ENCODE peak calls at places on chromosomes 13 and 19, in seven cellular contexts. Z, R, W, S, E, H and N are unnamed samples.

GRCh38 chr19:10104665-10105221 is 1.4 kb upstream of the PPAN start:
- DNase-seq in Z (no peak), R (no peak), W (peak; percentile 53), S (peak; percentile 87), E (peak; percentile 52), H (no peak), N (no peak)

GRCh38 chr19:31991984-31992655 is 353.3 kb upstream of the ZNF507 start:
- DNase-seq in Z (no peak), R (no peak), W (no peak), S (no peak), E (no peak), H (no peak), N (no peak)

GRCh38 chr19:5006201-5006600 is 37.3 kb downstream of the KDM4B start:
- DNase-seq in Z (no peak), R (no peak), W (no peak), S (no peak), E (no peak), H (no peak), N (no peak)

GRCh38 chr19:16888629-16889371 is at the start of gene F2RL3:
- DNase-seq in Z (peak; percentile 39), R (no peak), W (peak; percentile 64), S (peak; percentile 86), E (peak; percentile 73), H (peak; percentile 38), N (no peak)

GRCh38 chr19:43354305-43354627 is 780 bp downstream of the CD177 start:
- DNase-seq in Z (peak; percentile 87), R (no peak), W (no peak), S (no peak), E (no peak), H (no peak), N (no peak)

GRCh38 chr19:33350538-33351309 is 22.8 kb upstream of the CEBPG start:
- DNase-seq in Z (no peak), R (peak; percentile 57), W (no peak), S (no peak), E (no peak), H (no peak), N (no peak)

GRCh38 chr19:13076787-13077186 is 25.9 kb downstream of the LYL1 start:
- DNase-seq in Z (no peak), R (no peak), W (no peak), S (no peak), E (no peak), H (no peak), N (no peak)

GRCh38 chr13:110438211-110438610 is 123.3 kb downstream of the RAB20 start:
- DNase-seq in Z (no peak), R (no peak), W (no peak), S (no peak), E (no peak), H (no peak), N (no peak)

GRCh38 chr19:39963860-39964259 is 7.1 kb upstream of the PSMC4 start:
- DNase-seq in Z (no peak), R (no peak), W (no peak), S (no peak), E (no peak), H (peak; percentile 20), N (no peak)

GRCh38 chr19:49492573-49493411 is 3.4 kb upstream of the RPS11 start:
- DNase-seq in Z (peak; percentile 40), R (no peak), W (no peak), S (no peak), E (no peak), H (no peak), N (no peak)

GRCh38 chr19:28632357-28633076 is 580.4 kb downstream of the UQCRFS1 start:
- DNase-seq in Z (no peak), R (no peak), W (no peak), S (no peak), E (no peak), H (no peak), N (no peak)

GRCh38 chr19:35269425-35270117 is 809 bp downstream of the USF2 start:
- DNase-seq in Z (peak; percentile 89), R (peak; percentile 88), W (peak; percentile 81), S (peak; percentile 97), E (peak; percentile 91), H (peak; percentile 90), N (peak; percentile 52)

DNA sequence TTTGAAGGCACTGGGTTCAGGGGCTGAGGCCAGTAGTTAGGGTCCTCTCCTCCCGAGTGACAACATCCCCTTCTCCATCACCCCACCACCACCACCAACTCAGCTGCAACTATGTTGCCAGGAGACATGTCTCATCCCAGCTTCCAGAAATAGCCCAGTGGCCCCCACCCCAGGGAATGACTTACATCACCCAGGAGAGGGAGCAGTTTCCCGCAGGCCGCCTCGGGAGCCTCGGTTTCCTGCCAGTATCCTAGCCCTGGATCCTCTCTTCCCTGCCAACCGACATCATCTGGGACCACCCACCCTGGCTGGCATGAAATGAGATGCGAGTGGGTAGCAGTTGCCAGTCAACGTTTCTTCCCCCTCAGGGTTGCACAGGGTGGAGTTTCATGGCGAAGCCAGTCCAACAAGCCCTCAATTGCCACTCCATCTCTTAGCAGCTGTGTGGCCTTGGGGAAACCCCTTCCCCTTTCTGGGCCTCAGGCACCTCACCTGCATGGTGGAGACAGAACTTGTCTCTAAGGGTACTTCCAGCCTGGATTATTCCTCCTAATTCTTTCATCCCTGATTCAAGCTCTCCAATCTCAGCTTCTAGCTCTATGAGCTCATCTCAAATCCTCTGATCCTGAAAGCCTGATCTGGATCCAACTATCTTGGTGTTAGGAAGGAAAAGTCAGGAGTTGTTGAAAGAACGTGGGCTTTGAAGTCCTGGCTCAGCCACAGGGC is 3.9 kb upstream of the GSK3A start:
- DNase-seq in Z (peak; percentile 88), R (peak; percentile 75), W (no peak), S (peak; percentile 81), E (peak; percentile 74), H (peak; percentile 73), N (no peak)
- TF ChIP-seq POLR2AphosphoS5 in Z (peak; percentile 46), R (peak; percentile 41), W (peak; percentile 44), S (peak; percentile 59), E (peak; percentile 35), H (peak; percentile 72), N (peak; percentile 44)

DNA sequence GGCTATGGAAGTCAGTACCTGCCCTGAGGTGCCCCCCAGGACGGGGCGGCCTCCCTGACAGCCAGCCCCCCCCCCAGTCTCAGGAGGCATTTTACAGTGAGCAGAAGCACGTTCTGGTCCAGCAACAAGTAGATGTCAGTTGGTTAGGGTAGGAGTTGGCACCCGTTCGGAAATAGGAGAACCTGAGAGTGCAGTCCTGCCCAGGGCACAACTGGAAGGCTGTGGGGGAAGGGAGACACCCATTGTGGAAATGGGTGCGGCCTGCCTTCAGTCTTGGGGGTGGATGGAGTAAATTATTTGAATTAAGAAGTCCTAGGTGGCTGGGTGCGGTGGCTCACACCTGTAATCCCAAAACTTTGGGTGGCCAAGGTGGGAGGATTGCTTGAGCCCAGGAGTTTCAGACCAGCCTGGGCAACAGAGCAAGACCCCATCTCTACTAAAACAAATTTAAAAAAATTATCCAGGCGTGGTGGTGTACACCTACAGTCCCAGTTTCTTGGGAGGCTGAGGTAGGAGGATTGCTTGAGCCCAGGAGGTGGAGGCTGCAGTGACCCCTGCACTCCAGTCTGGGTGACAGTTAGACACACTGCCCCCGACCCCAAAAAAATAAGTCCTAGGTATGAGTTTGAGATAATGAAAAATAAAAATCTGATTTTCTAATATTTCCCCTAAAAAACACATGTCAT is 1.2 kb downstream of the CIRBP start:
- DNase-seq in Z (peak; percentile 17), R (no peak), W (no peak), S (peak; percentile 80), E (peak; percentile 58), H (no peak), N (no peak)
- TF ChIP-seq POLR2AphosphoS5 in Z (peak; percentile 6), R (no peak), W (no peak), S (peak; percentile 1), E (no peak), H (no peak), N (no peak)

DNA sequence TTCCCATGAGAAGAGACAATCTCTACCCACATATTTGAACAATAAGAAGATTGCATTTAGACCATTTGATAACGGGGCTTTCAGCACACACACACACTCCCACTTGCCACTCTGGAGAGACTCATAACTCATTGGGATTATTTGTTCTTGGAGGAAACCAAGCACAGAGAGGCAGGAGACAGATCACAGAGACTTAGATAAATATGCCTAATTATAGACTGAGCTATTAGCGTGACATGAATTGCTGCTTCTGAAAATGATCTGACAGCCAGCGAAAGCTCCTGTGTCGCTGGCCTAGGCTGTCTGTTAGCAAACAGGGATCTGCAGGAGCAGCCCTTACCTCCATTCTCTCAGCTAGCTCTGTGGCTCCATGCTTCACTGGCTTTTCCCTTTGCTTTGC is 111.4 kb downstream of the CCNA1 start:
- DNase-seq in Z (no peak), R (no peak), W (no peak), S (no peak), E (no peak), H (no peak), N (no peak)
- TF ChIP-seq POLR2AphosphoS5 in Z (no peak), R (no peak), W (no peak), S (no peak), E (no peak), H (no peak), N (no peak)

DNA sequence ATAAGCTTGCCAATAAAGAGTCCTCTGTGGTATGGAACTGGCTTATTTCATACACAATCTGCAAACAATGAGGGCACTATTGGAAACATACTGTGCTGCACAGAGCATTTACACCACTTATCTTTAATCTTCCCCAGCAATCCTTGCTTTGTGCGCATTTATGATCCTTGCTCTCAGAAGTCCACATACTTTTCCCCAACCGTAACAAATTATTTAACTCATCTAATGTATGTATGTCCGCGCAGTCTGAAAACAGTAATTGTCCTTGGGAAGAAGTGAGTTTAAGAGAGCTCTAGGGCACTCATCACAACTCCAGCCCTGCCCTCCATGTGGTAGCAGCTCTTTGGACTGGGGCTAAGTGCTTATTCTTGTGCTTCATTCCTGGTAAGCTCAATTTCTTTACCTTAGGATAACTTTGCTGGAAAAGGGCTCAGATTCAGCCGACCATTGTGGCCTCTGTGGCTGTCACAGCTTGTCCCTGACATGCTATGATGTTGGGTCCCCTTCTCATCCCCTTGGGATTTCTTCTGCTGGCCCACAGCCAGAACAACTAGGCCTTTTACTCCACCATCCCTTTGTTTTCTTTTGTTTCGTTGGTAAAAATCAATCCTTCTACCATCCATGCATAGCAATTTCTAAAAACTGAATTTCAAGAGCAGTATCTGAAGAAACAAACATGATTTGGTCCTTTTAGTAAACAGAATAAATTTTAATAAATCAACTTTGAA is 152.7 kb downstream of the TNFRSF19 start:
- DNase-seq in Z (no peak), R (no peak), W (no peak), S (no peak), E (no peak), H (no peak), N (no peak)
- TF ChIP-seq POLR2AphosphoS5 in Z (no peak), R (no peak), W (no peak), S (no peak), E (no peak), H (no peak), N (no peak)

DNA sequence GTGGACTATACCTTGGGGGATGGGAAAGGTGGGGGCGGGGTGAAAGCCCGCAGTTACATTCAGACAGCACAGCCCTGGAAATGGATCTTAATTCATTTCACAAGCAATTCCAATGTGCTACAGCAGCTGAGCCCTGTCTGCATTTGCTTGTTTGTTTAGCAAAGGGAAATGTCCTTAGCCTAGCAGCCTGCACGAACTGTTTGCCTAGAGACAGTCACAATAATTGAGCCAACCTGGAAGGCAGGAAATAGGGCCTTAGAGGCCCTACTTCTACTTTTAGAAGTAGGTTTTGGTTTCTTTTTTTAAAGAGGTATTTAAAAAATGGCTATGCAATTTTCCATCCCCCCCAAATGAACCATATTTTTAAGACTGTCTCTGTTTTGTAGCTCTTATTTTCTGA is 177.2 kb upstream of the KL start:
- DNase-seq in Z (no peak), R (no peak), W (no peak), S (no peak), E (no peak), H (peak; percentile 43), N (no peak)
- TF ChIP-seq POLR2AphosphoS5 in Z (no peak), R (no peak), W (no peak), S (no peak), E (no peak), H (peak; percentile 55), N (no peak)